ENCODE peak calls at places on chromosomes 7 and 10, in ten cellular contexts. I is HCT116, E is esophagus muscularis mucosa, X is osteoblast, T is colonic mucosa, U is heart left ventricle, G is thyroid gland, L is Panc1, M is pancreas, D is keratinocyte. J is an unnamed sample.

GRCh38 chr7:95549818-95550529 is 46.3 kb downstream of the PDK4 start:
- DNase-seq in I (peak), E (peak), X (peak), T (peak), U (peak), G (peak), L (peak), M (peak), D (no peak), J (no peak)

GRCh38 chr10:102665904-102666509 is 21.7 kb downstream of the TRIM8 start:
- DNase-seq in I (no peak), E (no peak), X (peak), T (no peak), U (no peak), G (no peak), L (no peak), M (no peak), D (no peak), J (no peak)

GRCh38 chr7:99380823-99381663 is 6.5 kb downstream of the ARPC1B start:
- DNase-seq in I (no peak), E (no peak), X (no peak), T (peak), U (no peak), G (no peak), L (no peak), M (no peak), D (no peak), J (peak)

GRCh38 chr7:151020231-151020630 is 4.1 kb downstream of the ATG9B start:
- DNase-seq in I (no peak), E (no peak), X (no peak), T (no peak), U (no peak), G (no peak), L (no peak), M (no peak), D (no peak), J (no peak)

GRCh38 chr7:33118383-33118782 is 9.2 kb upstream of the RP9 start:
- DNase-seq in I (no peak), E (no peak), X (no peak), T (no peak), U (no peak), G (no peak), L (no peak), M (no peak), D (no peak), J (no peak)

GRCh38 chr10:34872820-34873219 is 57.7 kb upstream of the PARD3 start:
- DNase-seq in I (no peak), E (no peak), X (no peak), T (no peak), U (no peak), G (no peak), L (no peak), M (no peak), D (no peak), J (no peak)

GRCh38 chr10:69437321-69438259 is 13.7 kb upstream of the TSPAN15 start:
- DNase-seq in I (no peak), E (no peak), X (no peak), T (no peak), U (no peak), G (no peak), L (no peak), M (no peak), D (no peak), J (no peak)

GRCh38 chr7:132646064-132646463 is 69.8 kb upstream of the PLXNA4 start:
- DNase-seq in I (no peak), E (no peak), X (no peak), T (no peak), U (no peak), G (no peak), L (no peak), M (no peak), D (no peak), J (no peak)

GRCh38 chr10:1462032-1462431 is 275.3 kb downstream of the ADARB2 start:
- DNase-seq in I (no peak), E (no peak), X (no peak), T (no peak), U (no peak), G (no peak), L (no peak), M (no peak), D (no peak), J (no peak)

GRCh38 chr10:97376413-97376812 is 24.7 kb downstream of the RRP12 start:
- DNase-seq in I (no peak), E (no peak), X (peak), T (no peak), U (no peak), G (no peak), L (no peak), M (no peak), D (no peak), J (no peak)

GRCh38 chr10:102796407-102797176 is 40.6 kb downstream of the CYP17A1 start:
- DNase-seq in I (no peak), E (peak), X (peak), T (peak), U (peak), G (peak), L (no peak), M (peak), D (no peak), J (peak)

GRCh38 chr7:13049946-13050345 is 362.5 kb downstream of the ARL4A start:
- DNase-seq in I (no peak), E (no peak), X (no peak), T (no peak), U (no peak), G (no peak), L (no peak), M (no peak), D (no peak), J (no peak)

GRCh38 chr10:75505840-75506506 is 74.5 kb downstream of the LRMDA start:
- DNase-seq in I (no peak), E (no peak), X (no peak), T (no peak), U (no peak), G (no peak), L (no peak), M (no peak), D (no peak), J (no peak)

GRCh38 chr7:142168746-142169145 is 57.2 kb downstream of the MGAM2 start:
- DNase-seq in I (no peak), E (no peak), X (no peak), T (no peak), U (no peak), G (no peak), L (no peak), M (no peak), D (no peak), J (no peak)

GRCh38 chr7:33388332-33388731 is 259.0 kb downstream of the BBS9 start:
- DNase-seq in I (no peak), E (no peak), X (no peak), T (no peak), U (no peak), G (no peak), L (no peak), M (no peak), D (no peak), J (no peak)

GRCh38 chr10:114301177-114301576 is 62.1 kb downstream of the VWA2 start:
- DNase-seq in I (no peak), E (no peak), X (no peak), T (no peak), U (no peak), G (peak), L (no peak), M (no peak), D (peak), J (no peak)

GRCh38 chr10:132978542-132978941 is 36.2 kb upstream of the CFAP46 start:
- DNase-seq in I (no peak), E (no peak), X (peak), T (no peak), U (no peak), G (no peak), L (no peak), M (no peak), D (no peak), J (no peak)

GRCh38 chr10:122863796-122864592 is 15.4 kb downstream of the FAM24B start:
- DNase-seq in I (no peak), E (no peak), X (no peak), T (no peak), U (no peak), G (no peak), L (no peak), M (no peak), D (no peak), J (no peak)

GRCh38 chr10:31030216-31030615 is 1.4 kb downstream of the ZNF438 start:
- DNase-seq in I (no peak), E (no peak), X (no peak), T (no peak), U (no peak), G (no peak), L (no peak), M (no peak), D (no peak), J (no peak)

GRCh38 chr10:69783515-69783914 is 18.2 kb upstream of the COL13A1 start:
- DNase-seq in I (no peak), E (no peak), X (no peak), T (no peak), U (no peak), G (no peak), L (no peak), M (no peak), D (no peak), J (no peak)

GRCh38 chr7:45026984-45027773 is 27.2 kb downstream of the CCM2 start:
- DNase-seq in I (no peak), E (no peak), X (peak), T (no peak), U (no peak), G (no peak), L (no peak), M (no peak), D (peak), J (peak)

GRCh38 chr7:158035343-158035742 is 552.3 kb downstream of the PTPRN2 start:
- DNase-seq in I (no peak), E (no peak), X (no peak), T (no peak), U (no peak), G (no peak), L (no peak), M (no peak), D (no peak), J (no peak)

GRCh38 chr10:66455304-66455703 is 470.5 kb upstream of the LRRTM3 start:
- DNase-seq in I (peak), E (no peak), X (no peak), T (no peak), U (no peak), G (no peak), L (no peak), M (no peak), D (no peak), J (no peak)

GRCh38 chr10:23173549-23174074 is 18.5 kb upstream of the PTF1A start:
- DNase-seq in I (no peak), E (no peak), X (peak), T (no peak), U (no peak), G (no peak), L (no peak), M (no peak), D (no peak), J (no peak)

GRCh38 chr10:18005781-18006456 is 54.2 kb downstream of the SLC39A12 start:
- DNase-seq in I (no peak), E (no peak), X (peak), T (no peak), U (no peak), G (peak), L (no peak), M (no peak), D (no peak), J (no peak)

GRCh38 chr10:90125966-90126600 is 424.7 kb downstream of the KIF20B start:
- DNase-seq in I (no peak), E (no peak), X (no peak), T (no peak), U (no peak), G (no peak), L (no peak), M (no peak), D (no peak), J (no peak)

GRCh38 chr7:94366163-94366562 is 28.5 kb upstream of the COL1A2 start:
- DNase-seq in I (no peak), E (no peak), X (no peak), T (no peak), U (no peak), G (no peak), L (no peak), M (no peak), D (no peak), J (no peak)

DNA sequence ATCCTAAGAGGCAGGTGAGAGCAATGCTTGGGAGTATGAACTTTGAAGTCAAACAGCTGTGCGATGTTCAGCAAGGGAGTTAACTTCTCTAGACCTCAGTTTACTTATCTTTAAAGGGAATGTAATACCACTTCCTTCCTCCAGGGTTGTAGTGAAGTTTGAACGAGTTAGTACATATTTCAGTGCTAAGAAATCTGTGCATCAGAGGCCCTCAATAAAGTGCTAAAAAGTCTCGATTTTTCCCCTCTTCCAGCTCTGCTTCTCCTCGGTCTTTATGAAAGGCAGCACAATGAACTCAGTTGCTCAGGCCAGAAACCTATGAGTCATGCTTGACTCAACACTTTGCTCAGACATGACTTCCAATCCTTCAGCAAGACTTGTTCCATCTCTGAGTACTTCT is 418.9 kb downstream of the MDFIC start:
- DNase-seq in I (peak), E (no peak), X (peak), T (no peak), U (no peak), G (no peak), L (peak), M (no peak), D (peak), J (no peak)
- TF ChIP-seq CTCF in I (no peak), E (peak), X (peak), T (no peak), U (no peak), G (peak), L (no peak), M (no peak), D (no peak), J (no peak)

GRCh38 chr10:78292250-78292986 is 258.8 kb downstream of the RPS24 start:
- DNase-seq in I (no peak), E (no peak), X (no peak), T (no peak), U (no peak), G (no peak), L (no peak), M (no peak), D (no peak), J (no peak)
- H3K27ac ChIP-seq in I (no peak), E (no peak), X (no peak), T (no peak), U (no peak), G (no peak), L (no peak), M (no peak), D (no peak), J (no peak)

DNA sequence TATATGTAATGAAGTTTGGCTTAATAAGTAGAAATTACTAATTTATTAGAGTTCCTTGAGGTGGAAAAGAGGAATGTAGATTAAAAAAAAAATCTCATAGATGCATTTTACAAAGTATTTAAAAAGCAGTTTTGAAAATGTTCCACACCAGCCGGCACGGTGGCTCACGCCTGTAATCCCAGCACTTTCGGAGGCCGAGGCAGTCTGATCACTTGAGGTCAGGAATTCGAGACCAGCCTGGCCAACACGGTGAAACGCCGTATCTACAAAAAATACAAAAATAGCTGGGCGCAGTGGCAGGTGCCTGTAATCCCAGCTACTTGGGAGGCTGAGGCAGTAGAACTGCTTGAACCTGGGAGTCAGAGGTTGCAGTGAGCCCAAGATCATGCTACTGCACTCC is 3.2 kb upstream of the CHRM2 start:
- DNase-seq in I (no peak), E (no peak), X (no peak), T (no peak), U (no peak), G (no peak), L (no peak), M (no peak), D (no peak), J (no peak)
- TF ChIP-seq CTCF in I (no peak), E (no peak), X (no peak), T (no peak), U (no peak), G (no peak), L (no peak), M (no peak), D (no peak), J (no peak)

GRCh38 chr7:128030999-128031681 is at the start of gene LRRC4:
- DNase-seq in I (no peak), E (no peak), X (peak), T (peak), U (peak), G (peak), L (no peak), M (no peak), D (no peak), J (peak)

GRCh38 chr7:128031901-128032604 is 816 bp upstream of the LRRC4 start:
- DNase-seq in I (no peak), E (no peak), X (peak), T (no peak), U (peak), G (peak), L (no peak), M (no peak), D (peak), J (peak)

GRCh38 chr7:128034830-128035229 is 3.6 kb upstream of the LRRC4 start:
- DNase-seq in I (no peak), E (no peak), X (no peak), T (no peak), U (no peak), G (no peak), L (no peak), M (no peak), D (no peak), J (no peak)

GRCh38 chr7:128032605-128033235 is 1.5 kb upstream of the LRRC4 start:
- DNase-seq in I (no peak), E (no peak), X (peak), T (no peak), U (no peak), G (peak), L (no peak), M (no peak), D (no peak), J (no peak)

GRCh38 chr7:128033246-128033645 is 2.0 kb upstream of the LRRC4 start:
- DNase-seq in I (no peak), E (no peak), X (no peak), T (no peak), U (no peak), G (no peak), L (no peak), M (no peak), D (no peak), J (no peak)
- H3K27ac ChIP-seq in I (no peak), E (no peak), X (no peak), T (no peak), U (no peak), G (no peak), L (no peak), M (no peak), D (no peak), J (no peak)

DNA sequence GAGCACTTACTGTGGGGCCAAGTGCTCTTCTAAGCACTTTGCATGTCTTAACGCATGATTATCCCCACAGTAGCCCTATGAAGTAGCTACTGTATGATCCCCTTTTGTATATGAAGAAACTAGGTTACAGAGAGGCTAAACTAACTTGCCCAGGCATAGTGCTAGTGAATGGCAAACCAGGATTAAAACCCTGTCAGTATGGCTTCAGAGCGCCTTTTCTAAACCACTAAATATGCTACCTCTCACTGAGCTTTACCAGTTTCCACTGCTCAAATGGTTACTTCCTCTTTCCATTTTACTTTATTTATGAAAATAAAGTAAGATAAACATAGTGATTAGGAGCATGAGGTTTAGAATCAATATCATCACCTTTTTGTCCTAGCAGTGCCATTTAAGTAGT is 73.6 kb downstream of the PODXL start:
- DNase-seq in I (no peak), E (no peak), X (no peak), T (no peak), U (no peak), G (no peak), L (no peak), M (no peak), D (no peak), J (no peak)
- TF ChIP-seq CTCF in I (no peak), E (no peak), X (no peak), T (no peak), U (no peak), G (no peak), L (no peak), M (no peak), D (no peak), J (no peak)

DNA sequence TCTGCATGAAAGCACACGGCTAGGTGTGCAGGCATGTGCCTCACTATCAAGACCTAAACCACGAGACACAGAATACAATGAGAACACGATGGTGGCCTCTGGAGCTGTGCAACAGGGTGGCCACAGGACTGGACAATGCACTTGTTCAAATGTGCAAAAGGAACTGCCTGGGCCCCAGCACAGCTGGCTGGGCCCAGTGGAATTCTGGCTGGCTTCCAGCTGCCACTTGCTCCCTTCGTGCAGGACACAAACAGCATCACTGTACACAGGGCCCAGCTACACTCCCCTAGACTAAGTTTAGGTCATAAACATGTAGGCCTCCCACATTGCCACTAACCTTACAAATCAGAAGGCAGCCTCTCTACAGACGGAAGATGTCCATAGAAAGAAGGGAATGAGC is 23.4 kb downstream of the DOCK4 start:
- DNase-seq in I (no peak), E (no peak), X (peak), T (no peak), U (peak), G (peak), L (no peak), M (no peak), D (no peak), J (no peak)
- H3K27ac ChIP-seq in I (no peak), E (no peak), X (no peak), T (no peak), U (no peak), G (no peak), L (no peak), M (no peak), D (no peak), J (no peak)

GRCh38 chr10:49441488-49442476 is 45.9 kb upstream of the DRGX start:
- DNase-seq in I (no peak), E (no peak), X (peak), T (no peak), U (no peak), G (no peak), L (no peak), M (no peak), D (no peak), J (no peak)
- TF ChIP-seq CTCF in I (no peak), E (no peak), X (no peak), T (no peak), U (no peak), G (no peak), L (no peak), M (no peak), D (no peak), J (no peak)

GRCh38 chr10:71471957-71472365 is 75.2 kb downstream of the CDH23 start:
- DNase-seq in I (no peak), E (no peak), X (peak), T (no peak), U (no peak), G (no peak), L (no peak), M (peak), D (no peak), J (no peak)
- H3K27ac ChIP-seq in I (no peak), E (no peak), X (no peak), T (no peak), U (peak), G (no peak), L (no peak), M (peak), D (no peak), J (no peak)

GRCh38 chr7:55050286-55050685 is 31.5 kb downstream of the EGFR start:
- DNase-seq in I (no peak), E (no peak), X (no peak), T (no peak), U (no peak), G (no peak), L (no peak), M (no peak), D (no peak), J (no peak)
- TF ChIP-seq CTCF in I (no peak), E (no peak), X (peak), T (no peak), U (no peak), G (no peak), L (no peak), M (no peak), D (no peak), J (no peak)

J was measured in CD4-positive, alpha-beta T cell.